ENCODE peak calls at places on chromosome 2, in nine cellular contexts. K is PC-3; S is CD4-positive, alpha-beta T cell; N is IMR-90; M is uterus; T is A549; Q is Panc1; V is transverse colon; I is hepatocyte. E is an unnamed sample.
A peak's percentile ranks its signal among the peaks of the same experiment; 100 is the strongest.

GRCh38 chr2:41775381-41776025 is 272.3 kb upstream of the PKDCC start:
- DNase-seq in N (no peak), V (no peak), T (no peak), S (no peak), Q (no peak), M (no peak), I (no peak), K (no peak), E (no peak)

GRCh38 chr2:70643715-70644114 is 90.1 kb upstream of the TGFA start:
- DNase-seq in Q (no peak), M (no peak), K (peak; percentile 71), T (peak; percentile 36), N (no peak), I (no peak), V (peak; percentile 53), S (no peak), E (no peak)

GRCh38 chr2:112229365-112229764 is 25.5 kb downstream of the ZC3H8 start:
- DNase-seq in N (no peak), T (no peak), K (no peak), M (no peak), I (no peak), Q (no peak), S (no peak), V (no peak), E (no peak)

GRCh38 chr2:170771049-170771937 is 1.1 kb downstream of the ERICH2 start:
- DNase-seq in T (peak; percentile 17), N (peak; percentile 15), K (peak; percentile 33), I (no peak), M (no peak), S (peak; percentile 2), Q (no peak), V (peak; percentile 39), E (no peak)

GRCh38 chr2:105593221-105593967 is 151.3 kb upstream of the NCK2 start:
- DNase-seq in V (no peak), T (no peak), M (no peak), I (no peak), N (peak; percentile 2), S (no peak), K (peak; percentile 53), Q (no peak), E (no peak)

GRCh38 chr2:159072795-159073194 is 104.4 kb downstream of the TANC1 start:
- DNase-seq in N (peak; percentile 73), S (no peak), V (no peak), I (no peak), K (peak; percentile 59), Q (no peak), M (no peak), T (no peak), E (no peak)

GRCh38 chr2:170886391-170886790 is 42.7 kb upstream of the GORASP2 start:
- DNase-seq in Q (no peak), I (no peak), V (no peak), S (no peak), N (peak; percentile 29), T (no peak), M (no peak), K (peak; percentile 59), E (no peak)

GRCh38 chr2:109545828-109546713 is 67.7 kb downstream of the SEPTIN10 start:
- DNase-seq in Q (no peak), T (peak; percentile 24), K (peak; percentile 76), M (peak; percentile 55), N (peak; percentile 60), I (peak; percentile 78), V (peak; percentile 63), S (peak; percentile 50), E (peak; percentile 39)

GRCh38 chr2:88709117-88709739 is 17.8 kb downstream of the RPIA start:
- DNase-seq in K (peak; percentile 53), V (no peak), I (no peak), M (no peak), T (no peak), Q (no peak), S (no peak), N (peak; percentile 42), E (no peak)

GRCh38 chr2:25042321-25043240 is 705 bp downstream of the EFR3B start:
- DNase-seq in I (peak; percentile 67), K (peak; percentile 17), V (peak; percentile 30), T (peak; percentile 35), N (peak; percentile 10), S (peak; percentile 0), Q (no peak), M (no peak), E (no peak)

GRCh38 chr2:25043241-25043867 is 1.5 kb downstream of the EFR3B start:
- DNase-seq in T (peak; percentile 62), V (no peak), I (peak; percentile 61), N (peak; percentile 89), S (peak; percentile 16), K (peak; percentile 69), Q (peak; percentile 20), M (no peak), E (peak; percentile 13)

GRCh38 chr2:25041928-25042320 is at the start of gene EFR3B:
- DNase-seq in I (peak; percentile 99), M (peak; percentile 95), V (peak; percentile 96), N (peak; percentile 90), K (peak; percentile 93), T (peak; percentile 91), Q (no peak), S (peak; percentile 89), E (peak; percentile 85)

GRCh38 chr2:25039126-25039525 is 2.8 kb upstream of the EFR3B start:
- DNase-seq in S (no peak), Q (no peak), T (no peak), N (no peak), I (no peak), V (no peak), K (no peak), M (no peak), E (no peak)

GRCh38 chr2:25041307-25041927 is 459 bp upstream of the EFR3B start:
- DNase-seq in S (peak; percentile 10), K (peak; percentile 79), I (peak; percentile 84), Q (peak; percentile 27), N (peak; percentile 32), T (peak; percentile 92), M (peak; percentile 54), V (peak; percentile 70), E (peak; percentile 22)
- TF ChIP-seq CTCF in S (no peak), K (peak; percentile 53), I (peak; percentile 19), Q (no peak), N (peak; percentile 30), T (peak; percentile 15), M (no peak), V (peak; percentile 65), E (no peak)

DNA sequence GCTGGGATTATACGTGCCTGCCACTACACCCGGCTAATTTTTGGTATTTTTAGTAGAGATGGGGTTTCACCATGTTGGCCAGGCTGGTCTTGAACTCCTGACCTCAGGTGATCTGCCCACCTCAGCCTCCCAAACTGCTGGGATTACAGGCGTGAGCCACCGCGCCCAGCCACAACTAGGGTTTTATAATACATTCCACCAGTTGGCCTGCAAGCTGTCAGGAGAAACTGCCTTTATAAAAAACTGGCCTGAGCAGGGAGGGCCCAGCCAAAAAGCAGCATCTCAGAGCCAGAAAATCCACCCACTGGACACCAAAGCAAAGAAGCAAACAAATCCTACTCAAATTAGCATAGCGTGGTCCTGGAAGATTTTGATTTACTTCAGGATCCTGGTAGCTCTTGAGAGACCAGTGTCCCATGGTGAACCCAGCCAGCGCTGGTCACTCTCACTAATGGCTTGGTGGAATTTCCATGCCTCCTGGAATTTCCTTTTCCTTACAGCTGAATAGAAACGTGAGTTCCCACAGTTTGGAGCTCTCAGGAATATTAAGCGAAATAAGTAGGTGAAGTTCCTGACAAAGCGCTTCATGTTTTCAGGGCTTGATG is 60.0 kb upstream of the PXDN start:
- DNase-seq in V (no peak), K (no peak), N (no peak), I (no peak), Q (no peak), M (no peak), T (no peak), S (no peak), E (no peak)
- H3K27ac ChIP-seq in V (peak overlapping the region; percentile 21), K (no peak overlapping the region), N (no peak overlapping the region), I (no peak overlapping the region), Q (no peak overlapping the region), M (peak overlapping the region; percentile 39), T (no peak overlapping the region), S (no peak overlapping the region), E (no peak overlapping the region)

GRCh38 chr2:177430425-177430824 is 37.9 kb downstream of the AGPS start:
- DNase-seq in K (no peak), T (no peak), V (no peak), S (no peak), N (peak; percentile 3), I (no peak), Q (no peak), M (no peak), E (no peak)

GRCh38 chr2:177434475-177434874 is 41.9 kb downstream of the AGPS start:
- DNase-seq in S (no peak), K (no peak), Q (no peak), N (no peak), M (no peak), V (no peak), T (no peak), I (no peak), E (no peak)

GRCh38 chr2:177429688-177430325 is 37.2 kb downstream of the AGPS start:
- DNase-seq in V (no peak), I (no peak), T (no peak), K (no peak), N (peak; percentile 96), M (no peak), Q (no peak), S (no peak), E (no peak)

GRCh38 chr2:177432703-177433102 is 40.1 kb downstream of the AGPS start:
- DNase-seq in K (no peak), T (no peak), V (no peak), S (no peak), I (no peak), M (no peak), Q (no peak), N (no peak), E (no peak)

GRCh38 chr2:177433402-177433801 is 40.8 kb downstream of the AGPS start:
- DNase-seq in Q (no peak), T (no peak), N (no peak), M (no peak), S (no peak), K (peak; percentile 20), I (no peak), V (no peak), E (no peak)
- H3K9me3 ChIP-seq in Q (peaks cover 28% of the 10 kb centered on the region), T (peaks cover 28% of the 10 kb centered on the region), N (peaks cover 7% of the 10 kb centered on the region), M (no peaks in the 10 kb centered on the region), S (peaks cover 32% of the 10 kb centered on the region), K (peaks cover 4% of the 10 kb centered on the region), I (peaks cover 14% of the 10 kb centered on the region), V (peaks cover 16% of the 10 kb centered on the region), E (peaks cover 6% of the 10 kb centered on the region)

GRCh38 chr2:1769703-1770422 is 25.5 kb upstream of the PXDN start:
- DNase-seq in I (peak; percentile 92), T (peak; percentile 87), N (peak; percentile 62), V (peak; percentile 88), Q (peak; percentile 71), M (peak; percentile 65), S (peak; percentile 26), K (peak; percentile 91), E (peak; percentile 69)

GRCh38 chr2:1766851-1767771 is 22.8 kb upstream of the PXDN start:
- DNase-seq in S (no peak), I (no peak), M (no peak), N (no peak), K (no peak), V (no peak), Q (no peak), T (no peak), E (no peak)

GRCh38 chr2:1770566-1771380 is 26.5 kb upstream of the PXDN start:
- DNase-seq in N (no peak), I (no peak), K (no peak), V (no peak), Q (no peak), S (no peak), M (no peak), T (no peak), E (no peak)

GRCh38 chr2:1766400-1766799 is 22.1 kb upstream of the PXDN start:
- DNase-seq in N (no peak), T (no peak), I (no peak), S (no peak), K (no peak), V (no peak), M (no peak), Q (no peak), E (no peak)

GRCh38 chr2:1767939-1768691 is 23.8 kb upstream of the PXDN start:
- DNase-seq in Q (no peak), I (no peak), N (no peak), K (no peak), T (no peak), M (no peak), V (no peak), S (no peak), E (no peak)
- TF ChIP-seq CTCF in Q (no peak), I (no peak), N (no peak), K (no peak), T (no peak), M (no peak), V (no peak), S (no peak), E (no peak)

E was measured in CD8-positive, alpha-beta T cell.